ENCODE peak calls at places on chromosomes 13 and 19, in seven cellular contexts. X is smooth muscle cell of the brain vasculature; B is cardiac septum; R is activated naive CD4-positive, alpha-beta T cell; D is HFFc6; C is head of caudate nucleus; G is activated CD4-positive, alpha-beta T cell treated with anti-CD3 and anti-CD28 coated beads, Interleukin-2, amount 50 U/mL, for 24 hours. W is an unnamed sample.

GRCh38 chr13:30038884-30039283 is 188.5 kb upstream of the UBL3 start:
- DNase-seq in X (no peak), B (no peak), R (no peak), D (peak), C (no peak), G (no peak), W (peak)

GRCh38 chr13:92806215-92806614 is 420.4 kb upstream of the GPC6 start:
- DNase-seq in X (no peak), B (no peak), R (no peak), D (no peak), C (no peak), G (no peak), W (peak)

GRCh38 chr13:60431108-60431700 is 34.2 kb downstream of the TDRD3 start:
- DNase-seq in X (peak), B (no peak), R (no peak), D (peak), C (no peak), G (no peak), W (peak)

GRCh38 chr19:8577247-8577646 is at the start of gene MYO1F:
- DNase-seq in X (no peak), B (peak), R (no peak), D (no peak), C (no peak), G (no peak), W (no peak)

GRCh38 chr19:54172413-54172763 is 572 bp downstream of the TMC4 start:
- DNase-seq in X (no peak), B (no peak), R (no peak), D (no peak), C (no peak), G (no peak), W (no peak)

GRCh38 chr19:11355160-11356073 is at the start of gene PLPPR2:
- DNase-seq in X (peak), B (peak), R (peak), D (peak), C (peak), G (peak), W (peak)

GRCh38 chr19:41328157-41328817 is 18.3 kb downstream of the CCDC97 start:
- DNase-seq in X (no peak), B (no peak), R (no peak), D (no peak), C (no peak), G (no peak), W (peak)

GRCh38 chr13:74272826-74273225 is 138.6 kb upstream of the KLF12 start:
- DNase-seq in X (no peak), B (no peak), R (no peak), D (no peak), C (no peak), G (no peak), W (no peak)

GRCh38 chr19:29873024-29873800 is 61.4 kb downstream of the CCNE1 start:
- DNase-seq in X (no peak), B (peak), R (peak), D (no peak), C (peak), G (peak), W (no peak)

GRCh38 chr13:52847682-52848432 is 583 bp downstream of the PCDH8 start:
- DNase-seq in X (no peak), B (no peak), R (no peak), D (no peak), C (no peak), G (no peak), W (no peak)

GRCh38 chr13:27641711-27642502 is 20.2 kb downstream of the POLR1D start:
- DNase-seq in X (no peak), B (no peak), R (no peak), D (no peak), C (no peak), G (no peak), W (no peak)

GRCh38 chr13:35961002-35961401 is 170.2 kb downstream of the DCLK1 start:
- DNase-seq in X (no peak), B (no peak), R (no peak), D (no peak), C (no peak), G (no peak), W (peak)

GRCh38 chr19:48596679-48597465 is 9.7 kb upstream of the SPACA4 start:
- DNase-seq in X (no peak), B (no peak), R (no peak), D (no peak), C (no peak), G (no peak), W (no peak)

W was measured in astrocyte of the spinal cord.